ENCODE peak calls at places on chromosomes 11 and 22, in nine cellular contexts. R, M, K, O, Q, Y, S, A and Z are unnamed samples.

GRCh38 chr22:27755521-27756211 is 45.9 kb downstream of the MN1 start:
- DNase-seq in R (no peak), M (no peak), K (no peak), O (no peak), Q (no peak), Y (no peak), S (no peak), A (no peak), Z (no peak)

GRCh38 chr11:2824851-2825250 is 60.7 kb downstream of the CDKN1C start:
- DNase-seq in R (no peak), M (no peak), K (no peak), O (no peak), Q (no peak), Y (no peak), S (no peak), A (peak), Z (no peak)

GRCh38 chr22:20645954-20646353 is 128.0 kb upstream of the SERPIND1 start:
- DNase-seq in R (no peak), M (no peak), K (no peak), O (no peak), Q (no peak), Y (no peak), S (no peak), A (no peak), Z (no peak)

GRCh38 chr11:18394928-18395734 is 768 bp downstream of the LDHA start:
- DNase-seq in R (no peak), M (no peak), K (peak), O (no peak), Q (no peak), Y (no peak), S (peak), A (peak), Z (no peak)

GRCh38 chr11:64233913-64234839 is at the start of gene VEGFB:
- DNase-seq in R (no peak), M (no peak), K (peak), O (peak), Q (no peak), Y (no peak), S (peak), A (peak), Z (no peak)

GRCh38 chr11:118608268-118609214 is 1.1 kb downstream of the PHLDB1 start:
- DNase-seq in R (no peak), M (peak), K (peak), O (peak), Q (peak), Y (no peak), S (peak), A (peak), Z (no peak)

GRCh38 chr11:119051440-119052162 is 5.4 kb downstream of the HYOU1 start:
- DNase-seq in R (no peak), M (no peak), K (no peak), O (no peak), Q (no peak), Y (no peak), S (no peak), A (no peak), Z (no peak)

GRCh38 chr11:27229511-27230174 is 133.4 kb downstream of the CCDC34 start:
- DNase-seq in R (no peak), M (no peak), K (no peak), O (no peak), Q (no peak), Y (no peak), S (no peak), A (peak), Z (no peak)

GRCh38 chr11:57417056-57417455 is 9.9 kb downstream of the SLC43A3 start:
- DNase-seq in R (no peak), M (no peak), K (no peak), O (no peak), Q (peak), Y (no peak), S (no peak), A (peak), Z (no peak)

GRCh38 chr22:20993304-20994127 is 8.4 kb downstream of the THAP7 start:
- DNase-seq in R (no peak), M (no peak), K (no peak), O (no peak), Q (no peak), Y (no peak), S (peak), A (no peak), Z (no peak)

GRCh38 chr11:77502501-77502900 is 28.6 kb upstream of the PAK1 start:
- DNase-seq in R (no peak), M (no peak), K (no peak), O (no peak), Q (no peak), Y (no peak), S (no peak), A (peak), Z (no peak)

GRCh38 chr11:2528301-2529050 is 83.7 kb downstream of the KCNQ1 start:
- DNase-seq in R (no peak), M (no peak), K (no peak), O (no peak), Q (no peak), Y (no peak), S (no peak), A (no peak), Z (no peak)

GRCh38 chr22:44569516-44569915 is 71.5 kb upstream of the RTL6 start:
- DNase-seq in R (no peak), M (no peak), K (no peak), O (no peak), Q (no peak), Y (no peak), S (no peak), A (no peak), Z (no peak)

GRCh38 chr11:3002346-3002745 is 10.2 kb upstream of the NAP1L4 start:
- DNase-seq in R (no peak), M (no peak), K (no peak), O (no peak), Q (no peak), Y (no peak), S (no peak), A (no peak), Z (no peak)

GRCh38 chr11:35009191-35009940 is 92.9 kb downstream of the PDHX start:
- DNase-seq in R (peak), M (peak), K (peak), O (no peak), Q (peak), Y (no peak), S (no peak), A (peak), Z (no peak)

GRCh38 chr11:113255096-113255495 is 59.3 kb upstream of the TTC12 start:
- DNase-seq in R (no peak), M (no peak), K (no peak), O (no peak), Q (no peak), Y (no peak), S (no peak), A (peak), Z (no peak)

GRCh38 chr22:40705918-40706682 is 26.8 kb downstream of the MCHR1 start:
- DNase-seq in R (no peak), M (no peak), K (no peak), O (no peak), Q (no peak), Y (no peak), S (no peak), A (no peak), Z (no peak)

GRCh38 chr22:28951969-28952521 is 68.7 kb downstream of the ZNRF3 start:
- DNase-seq in R (no peak), M (peak), K (no peak), O (no peak), Q (peak), Y (no peak), S (peak), A (no peak), Z (no peak)

GRCh38 chr22:32165692-32166091 is 6.6 kb upstream of the C22orf42 start:
- DNase-seq in R (no peak), M (no peak), K (no peak), O (no peak), Q (no peak), Y (no peak), S (no peak), A (no peak), Z (no peak)

GRCh38 chr22:36320553-36320952 is 67.2 kb downstream of the MYH9 start:
- DNase-seq in R (no peak), M (no peak), K (no peak), O (no peak), Q (no peak), Y (no peak), S (no peak), A (no peak), Z (no peak)

GRCh38 chr22:22243033-22243680 is 1.4 kb upstream of the VPREB1 start:
- DNase-seq in R (no peak), M (no peak), K (no peak), O (no peak), Q (no peak), Y (no peak), S (no peak), A (no peak), Z (no peak)

GRCh38 chr11:114001416-114001815 is 26.5 kb downstream of the HTR3A start:
- DNase-seq in R (no peak), M (no peak), K (no peak), O (no peak), Q (no peak), Y (no peak), S (no peak), A (no peak), Z (no peak)

GRCh38 chr11:105046898-105047579 is 1.9 kb upstream of the CARD16 start:
- DNase-seq in R (no peak), M (peak), K (peak), O (no peak), Q (peak), Y (peak), S (no peak), A (peak), Z (no peak)

GRCh38 chr11:85643255-85643654 is 4.5 kb upstream of the TMEM126A start:
- DNase-seq in R (no peak), M (no peak), K (no peak), O (no peak), Q (no peak), Y (no peak), S (peak), A (no peak), Z (no peak)

GRCh38 chr11:34926101-34926830 is 9.8 kb downstream of the PDHX start:
- DNase-seq in R (peak), M (no peak), K (peak), O (no peak), Q (peak), Y (no peak), S (no peak), A (peak), Z (peak)

GRCh38 chr22:24338701-24339451 is 68.2 kb downstream of the SPECC1L start:
- DNase-seq in R (no peak), M (no peak), K (peak), O (no peak), Q (peak), Y (no peak), S (peak), A (peak), Z (peak)

DNA sequence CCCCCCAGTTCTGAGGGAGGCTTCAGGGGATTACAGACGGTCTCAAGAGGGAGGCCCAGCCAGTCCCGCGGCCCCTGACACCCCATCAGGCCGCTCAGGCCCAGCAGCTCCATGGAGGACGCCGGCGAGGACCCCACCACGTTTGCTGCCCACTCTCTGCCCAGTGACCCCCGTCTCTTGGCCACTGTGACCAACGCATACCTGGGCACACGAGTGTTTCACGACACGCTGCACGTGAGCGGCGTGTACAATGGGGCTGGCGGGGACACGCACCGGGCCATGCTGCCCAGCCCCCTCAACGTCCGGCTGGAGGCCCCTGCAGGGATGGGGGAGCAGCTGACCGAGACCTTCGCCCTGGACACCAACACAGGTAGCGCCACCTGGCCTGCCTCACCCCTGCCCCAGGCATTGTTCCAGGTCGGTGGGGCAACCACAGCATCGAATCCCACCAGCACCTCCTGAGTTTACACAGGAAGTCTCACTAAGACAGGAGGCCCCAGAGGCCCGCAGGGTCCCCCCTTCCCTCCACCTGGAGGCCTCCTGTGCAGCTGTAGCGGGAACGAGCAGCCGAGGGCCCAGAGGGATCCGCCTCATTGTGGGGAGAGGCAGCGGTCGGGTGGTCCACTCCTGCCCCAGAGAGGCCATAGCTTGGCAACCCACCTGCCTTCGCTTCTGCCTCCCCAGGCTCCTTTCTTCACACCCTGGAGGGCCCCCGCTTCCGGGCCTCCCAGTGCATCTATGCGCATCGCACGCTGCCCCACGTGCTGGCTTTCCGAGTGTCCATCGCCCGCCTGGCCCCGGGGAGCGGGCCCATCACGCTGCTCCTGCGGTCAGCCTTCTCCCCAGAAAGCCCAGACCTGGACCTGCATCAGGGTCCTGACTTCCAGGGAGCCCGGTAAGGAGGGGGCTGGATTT is 1.0 kb downstream of the PGGHG start:
- DNase-seq in R (no peak), M (no peak), K (no peak), O (no peak), Q (no peak), Y (no peak), S (no peak), A (no peak), Z (no peak)
- H3K4me3 ChIP-seq in R (peak), M (peak), K (no peak), O (peak), Q (peak), Y (peak), S (peak), A (peak), Z (peak)

GRCh38 chr11:13883589-13883988 is 78.9 kb upstream of the SPON1 start:
- DNase-seq in R (no peak), M (no peak), K (no peak), O (no peak), Q (no peak), Y (no peak), S (no peak), A (no peak), Z (no peak)

GRCh38 chr11:13878077-13878476 is 84.4 kb upstream of the SPON1 start:
- DNase-seq in R (no peak), M (no peak), K (no peak), O (no peak), Q (no peak), Y (no peak), S (no peak), A (no peak), Z (no peak)

GRCh38 chr11:13881176-13881680 is 81.3 kb upstream of the SPON1 start:
- DNase-seq in R (no peak), M (no peak), K (no peak), O (no peak), Q (no peak), Y (no peak), S (no peak), A (no peak), Z (no peak)

GRCh38 chr11:13883042-13883441 is 79.5 kb upstream of the SPON1 start:
- DNase-seq in R (no peak), M (no peak), K (no peak), O (no peak), Q (no peak), Y (no peak), S (no peak), A (no peak), Z (peak)

DNA sequence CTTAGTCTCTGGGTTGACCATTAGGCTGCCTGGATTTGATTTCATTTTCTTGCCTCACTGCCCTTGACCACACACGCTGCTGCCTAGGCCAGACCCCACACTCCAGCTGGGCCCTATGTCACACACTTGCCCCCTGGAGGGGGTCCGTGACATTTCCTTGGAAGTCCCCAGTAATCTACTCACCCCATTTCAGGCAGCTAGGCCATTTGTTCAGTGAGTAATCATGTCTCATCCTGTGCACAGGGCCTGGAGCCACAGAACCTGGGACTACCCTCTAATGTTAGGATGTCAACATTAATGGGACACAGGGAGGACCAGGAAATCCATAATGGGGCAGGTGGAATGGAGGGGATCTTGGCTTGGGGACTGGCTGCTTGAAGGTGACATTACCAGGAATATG is 81.8 kb upstream of the SPON1 start:
- DNase-seq in R (no peak), M (no peak), K (no peak), O (no peak), Q (no peak), Y (no peak), S (no peak), A (no peak), Z (no peak)
- H3K4me3 ChIP-seq in R (no peak), M (no peak), K (no peak), O (no peak), Q (no peak), Y (no peak), S (no peak), A (no peak), Z (no peak)

DNA sequence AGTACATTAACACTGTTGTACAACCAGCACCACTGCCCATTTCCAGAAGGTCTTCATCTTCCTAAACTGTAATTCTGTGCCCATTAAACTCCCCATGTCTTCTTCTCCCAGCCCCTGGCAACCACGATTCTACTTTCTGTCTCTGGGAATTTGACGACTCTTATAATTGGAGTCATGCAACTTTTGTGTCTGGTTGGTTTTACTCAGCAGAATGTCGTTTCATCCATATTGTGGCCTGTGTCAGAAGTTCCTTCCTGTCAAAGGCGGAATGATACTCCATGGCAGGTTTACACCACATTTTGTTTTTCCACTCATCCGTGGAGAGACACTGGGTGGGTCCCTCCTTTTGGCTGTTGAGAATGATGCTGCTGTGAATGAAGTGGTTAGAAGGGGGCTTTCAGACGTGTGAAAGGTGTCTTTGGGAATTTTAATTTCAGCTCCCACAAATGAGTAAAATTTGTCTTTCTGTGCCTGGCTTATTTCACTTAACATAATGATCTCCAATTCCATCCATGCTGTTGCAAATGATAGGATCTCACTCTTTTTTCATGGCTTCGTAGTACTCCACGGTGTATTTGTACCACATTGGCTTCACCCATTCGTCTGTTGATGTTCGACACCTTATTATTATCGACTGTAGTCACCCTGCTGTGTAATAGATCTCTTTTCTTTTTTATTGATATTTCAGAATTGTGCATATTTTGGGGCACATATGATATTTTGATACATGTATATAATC is 86.1 kb upstream of the SEPTIN5 start:
- DNase-seq in R (no peak), M (no peak), K (no peak), O (no peak), Q (no peak), Y (no peak), S (no peak), A (no peak), Z (no peak)
- H3K4me3 ChIP-seq in R (no peak), M (no peak), K (no peak), O (no peak), Q (no peak), Y (no peak), S (no peak), A (no peak), Z (no peak)

GRCh38 chr22:46676479-46676878 is 56.3 kb downstream of the GRAMD4 start:
- DNase-seq in R (no peak), M (no peak), K (no peak), O (no peak), Q (no peak), Y (no peak), S (no peak), A (no peak), Z (no peak)

GRCh38 chr22:46676881-46677280 is 56.7 kb downstream of the GRAMD4 start:
- DNase-seq in R (no peak), M (no peak), K (no peak), O (no peak), Q (no peak), Y (no peak), S (no peak), A (no peak), Z (no peak)

GRCh38 chr22:46674906-46675305 is 54.7 kb downstream of the GRAMD4 start:
- DNase-seq in R (no peak), M (no peak), K (no peak), O (no peak), Q (no peak), Y (no peak), S (no peak), A (no peak), Z (no peak)

GRCh38 chr22:46675479-46675878 is 55.3 kb downstream of the GRAMD4 start:
- DNase-seq in R (no peak), M (no peak), K (no peak), O (no peak), Q (no peak), Y (no peak), S (no peak), A (no peak), Z (no peak)

GRCh38 chr22:46675938-46676337 is 55.8 kb downstream of the GRAMD4 start:
- DNase-seq in R (no peak), M (no peak), K (no peak), O (no peak), Q (no peak), Y (no peak), S (no peak), A (no peak), Z (no peak)
- H3K4me3 ChIP-seq in R (no peak), M (no peak), K (no peak), O (no peak), Q (no peak), Y (no peak), S (no peak), A (no peak), Z (no peak)

DNA sequence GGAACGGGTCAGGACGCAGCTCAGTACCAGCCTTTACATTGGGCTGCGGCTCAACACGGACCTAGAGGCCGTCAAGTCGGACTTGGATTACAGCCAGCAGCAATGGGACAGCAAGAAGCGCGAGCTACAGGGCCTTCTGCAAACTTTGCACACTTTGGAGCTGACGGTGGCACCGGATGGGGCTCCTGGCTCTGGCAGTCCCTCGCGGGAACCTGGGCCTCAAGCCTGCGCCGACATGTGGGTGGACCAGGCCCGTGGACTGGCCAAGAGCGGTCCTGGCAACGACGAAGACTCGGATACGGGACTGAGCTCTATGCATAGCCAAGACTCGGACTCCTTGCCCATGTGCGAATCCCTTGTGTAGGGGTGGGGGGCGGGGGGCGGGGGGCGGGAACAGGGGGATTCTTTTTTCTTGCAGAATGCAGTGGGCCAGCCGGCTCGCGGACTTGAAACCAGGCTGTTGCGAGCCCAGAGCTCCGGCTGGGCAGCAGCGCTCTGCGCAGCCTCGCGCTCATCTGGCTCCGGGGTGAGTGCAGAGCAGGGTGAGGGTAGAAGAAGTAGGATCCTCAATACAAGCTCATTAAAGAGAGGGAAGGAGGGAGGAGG is 1.7 kb downstream of the RASSF10 start:
- DNase-seq in R (no peak), M (no peak), K (no peak), O (no peak), Q (no peak), Y (no peak), S (peak), A (peak), Z (no peak)
- H3K4me3 ChIP-seq in R (no peak), M (no peak), K (peak), O (no peak), Q (no peak), Y (no peak), S (peak), A (no peak), Z (no peak)